ENCODE peak calls at places on chromosomes 12 and 14, in four cellular contexts. K, I, G and M are unnamed samples.

GRCh38 chr12:107400686-107401447 is 284.7 kb upstream of the PWP1 start:
- DNase-seq in I (no peak), K (no peak), G (no peak), M (peak)

GRCh38 chr14:92601757-92602417 is 88.3 kb downstream of the RIN3 start:
- DNase-seq in K (no peak), G (no peak), I (no peak), M (no peak)

GRCh38 chr14:61152851-61153364 is 128.2 kb downstream of the TMEM30B start:
- DNase-seq in I (no peak), K (no peak), G (no peak), M (peak)

GRCh38 chr14:55366271-55366670 is 45.4 kb downstream of the ATG14 start:
- DNase-seq in G (no peak), K (no peak), I (no peak), M (peak)

GRCh38 chr12:32896438-32897275 is at the start of gene PKP2:
- DNase-seq in G (peak), I (no peak), K (peak), M (peak)

GRCh38 chr14:33848706-33849454 is 102.0 kb downstream of the EGLN3 start:
- DNase-seq in K (peak), I (peak), G (peak), M (peak)

GRCh38 chr12:132176358-132176919 is 32.2 kb downstream of the NOC4L start:
- DNase-seq in I (no peak), K (no peak), G (no peak), M (no peak)

GRCh38 chr14:92600318-92601053 is 86.9 kb downstream of the RIN3 start:
- DNase-seq in G (no peak), K (no peak), I (peak), M (peak)

GRCh38 chr12:25957898-25958253 is 606 bp upstream of the RASSF8 start:
- DNase-seq in K (peak), I (peak), G (no peak), M (peak)

GRCh38 chr12:64236549-64236948 is 14.5 kb upstream of the KICS2 start:
- DNase-seq in K (no peak), I (no peak), G (no peak), M (peak)

GRCh38 chr12:45427042-45427441 is 211.1 kb downstream of the ANO6 start:
- DNase-seq in K (no peak), I (no peak), G (no peak), M (no peak)

GRCh38 chr12:24922109-24922508 is 26.8 kb downstream of the BCAT1 start:
- DNase-seq in I (peak), G (no peak), K (no peak), M (peak)

GRCh38 chr12:6962285-6963015 is 8.0 kb downstream of the PHB2 start:
- DNase-seq in I (no peak), K (no peak), G (peak), M (no peak)

GRCh38 chr14:35254736-35255135 is 37.4 kb upstream of the PSMA6 start:
- DNase-seq in G (no peak), I (peak), K (no peak), M (no peak)

GRCh38 chr14:34993444-34993843 is 10.7 kb downstream of the SRP54 start:
- DNase-seq in K (no peak), I (no peak), G (no peak), M (no peak)

GRCh38 chr12:10928746-10929286 is at the start of gene PRH2:
- DNase-seq in K (no peak), I (no peak), G (no peak), M (no peak)

GRCh38 chr12:120972870-120973543 is 5.3 kb upstream of the HNF1A start:
- DNase-seq in K (no peak), I (no peak), G (no peak), M (no peak)

GRCh38 chr12:57049890-57050289 is at the start of gene MYO1A:
- DNase-seq in K (no peak), I (no peak), G (peak), M (peak)

GRCh38 chr12:66269757-66270383 is 32.4 kb upstream of the HELB start:
- DNase-seq in G (peak), K (no peak), I (peak), M (peak)

GRCh38 chr12:63317880-63318279 is 166.9 kb upstream of the AVPR1A start:
- DNase-seq in I (no peak), K (no peak), G (no peak), M (no peak)

GRCh38 chr14:100443643-100444042 is 120.5 kb downstream of the SLC25A47 start:
- DNase-seq in G (no peak), I (no peak), K (no peak), M (no peak)

GRCh38 chr14:59254911-59255545 is 66.6 kb downstream of the DAAM1 start:
- DNase-seq in I (peak), G (no peak), K (peak), M (peak)

GRCh38 chr14:69260246-69260978 is 454 bp downstream of the GALNT16 start:
- DNase-seq in I (no peak), K (no peak), G (peak), M (no peak)

GRCh38 chr12:67926063-67926462 is 63.2 kb upstream of the IFNG-AS1 start:
- DNase-seq in G (no peak), I (no peak), K (no peak), M (no peak)

GRCh38 chr12:108768591-108769500 is 37.5 kb upstream of the CORO1C start:
- DNase-seq in K (no peak), I (peak), G (peak), M (no peak)

GRCh38 chr14:105187935-105188524 is 6.9 kb upstream of the NUDT14 start:
- DNase-seq in I (no peak), K (no peak), G (peak), M (no peak)

GRCh38 chr14:94945615-94946014 is 175.7 kb upstream of the GSC start:
- DNase-seq in G (no peak), K (no peak), I (no peak), M (no peak)

GRCh38 chr12:41361791-41362190 is 173.7 kb downstream of the PDZRN4 start:
- DNase-seq in I (no peak), G (no peak), K (no peak), M (no peak)

GRCh38 chr12:114732426-114733030 is 48.6 kb upstream of the TBX3 start:
- DNase-seq in K (no peak), G (no peak), I (no peak), M (no peak)

GRCh38 chr12:92398565-92399309 is 253.1 kb upstream of the BTG1 start:
- DNase-seq in K (no peak), I (peak), G (no peak), M (no peak)

GRCh38 chr12:25734529-25735180 is 181.6 kb upstream of the LMNTD1 start:
- DNase-seq in G (no peak), I (peak), K (no peak), M (no peak)

GRCh38 chr14:57987596-57988300 is 121.9 kb upstream of the SLC35F4 start:
- DNase-seq in K (no peak), I (no peak), G (peak), M (no peak)

GRCh38 chr12:93966516-93967133 is 181.8 kb upstream of the PLXNC1 start:
- DNase-seq in G (no peak), I (no peak), K (no peak), M (no peak)
- TF ChIP-seq CTCF in G (no peak), I (no peak), K (no peak), M (no peak)

GRCh38 chr14:20667957-20668356 is 16.4 kb upstream of the RNASE4 start:
- DNase-seq in K (no peak), I (peak), G (no peak), M (no peak)

GRCh38 chr14:20661197-20661596 is 19.7 kb upstream of the OR6S1 start:
- DNase-seq in G (no peak), I (no peak), K (no peak), M (no peak)

GRCh38 chr14:20658246-20658645 is 16.8 kb upstream of the OR6S1 start:
- DNase-seq in I (no peak), G (no peak), K (no peak), M (no peak)

GRCh38 chr14:20659813-20660395 is 18.4 kb upstream of the OR6S1 start:
- DNase-seq in K (no peak), G (no peak), I (no peak), M (no peak)

GRCh38 chr14:20662968-20663731 is 21.2 kb upstream of the RNASE4 start:
- DNase-seq in G (peak), K (peak), I (peak), M (peak)
- TF ChIP-seq CTCF in G (peak), K (no peak), I (peak), M (peak)

GRCh38 chr14:87491816-87492215 is 501.2 kb downstream of the GALC start:
- DNase-seq in I (no peak), G (peak), K (no peak), M (no peak)
- TF ChIP-seq CTCF in I (no peak), G (no peak), K (no peak), M (no peak)

DNA sequence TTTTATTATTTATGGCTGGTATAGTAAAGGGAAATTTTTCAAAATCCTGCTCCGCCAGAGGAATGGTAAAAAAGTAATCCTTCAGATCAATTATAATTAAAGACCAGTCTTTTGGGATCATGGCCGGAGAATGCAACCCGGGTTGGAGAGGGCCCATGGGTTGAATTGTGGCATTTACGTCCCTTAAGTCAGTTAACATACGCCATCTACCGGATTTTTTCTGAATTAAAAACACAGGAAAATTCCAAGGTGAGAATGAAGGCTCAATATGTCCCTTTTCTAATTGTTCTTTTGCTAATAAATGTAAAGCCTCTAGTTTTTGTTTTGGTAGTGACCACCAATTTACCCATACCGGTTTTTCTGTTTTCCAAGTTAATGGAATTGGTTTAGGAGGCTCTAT is 602.8 kb downstream of the ALG10 start:
- DNase-seq in G (peak), K (no peak), I (peak), M (peak)
- TF ChIP-seq CTCF in G (no peak), K (peak), I (peak), M (peak)

DNA sequence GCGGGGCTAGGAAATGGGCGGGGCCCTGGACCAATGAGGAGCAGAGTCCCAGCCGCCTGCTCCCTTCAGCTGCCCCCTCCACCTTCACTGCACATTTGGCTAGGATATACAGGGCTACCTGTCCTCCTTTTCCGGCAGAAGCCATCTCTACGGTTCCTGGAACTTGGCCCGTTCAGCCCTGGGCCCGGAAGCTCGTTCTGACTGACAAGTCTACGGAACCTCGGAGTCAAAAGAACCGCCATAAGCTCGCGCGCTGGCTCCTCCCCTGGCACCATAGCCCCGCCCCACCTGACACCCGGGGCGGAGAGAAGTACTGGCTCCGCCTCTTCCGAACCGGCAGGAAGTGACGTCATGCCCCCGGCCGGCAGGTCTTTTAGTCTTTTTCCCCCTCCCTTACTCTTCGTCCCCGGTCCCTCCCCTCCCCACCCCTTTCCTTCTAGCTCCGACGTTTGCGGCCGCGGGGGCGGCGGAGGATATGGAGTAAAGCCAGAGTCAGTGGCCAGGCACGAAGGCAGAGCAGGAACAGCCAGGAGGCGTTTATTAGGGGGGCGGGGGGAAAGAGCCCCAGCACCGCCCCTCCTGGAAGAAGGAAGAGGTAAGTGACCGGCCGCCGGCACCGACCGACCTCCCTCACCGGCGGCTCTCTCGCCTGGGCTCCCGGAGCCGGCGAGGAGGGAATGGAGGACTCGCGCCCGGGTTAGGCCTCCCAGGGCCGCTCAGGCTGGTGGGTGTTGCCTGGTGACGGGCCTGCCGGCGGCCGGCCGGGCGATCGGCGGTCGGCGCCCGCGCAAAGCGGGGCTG is at the start of the genes DEPDC4 and SCYL2:
- DNase-seq in I (peak), K (peak), G (peak), M (peak)
- TF ChIP-seq CTCF in I (no peak), K (no peak), G (no peak), M (no peak)